ENCODE peak calls at places on chromosomes 1 and 21, in six cellular contexts. Z is neural progenitor cell, S is uterus, T is AG09309, I is RWPE1, P is epithelial cell of proximal tubule. G is an unnamed sample.
A peak's percentile ranks its signal among the peaks of the same experiment; 100 is the strongest.

GRCh38 chr1:16112558-16113555 is 39.4 kb upstream of the FAM131C start:
- DNase-seq in I (no peak), S (no peak), T (no peak), P (no peak), Z (peak; percentile 62), G (no peak)

GRCh38 chr1:15735304-15736034 is 589 bp upstream of the SLC25A34 start:
- DNase-seq in S (no peak), P (no peak), T (no peak), I (no peak), Z (no peak), G (peak; percentile 31)

GRCh38 chr1:113891631-113892220 is 4.3 kb upstream of the BCL2L15 start:
- DNase-seq in P (no peak), T (no peak), I (no peak), Z (no peak), S (no peak), G (no peak)

GRCh38 chr1:87787551-87787950 is 458.9 kb downstream of the LMO4 start:
- DNase-seq in T (no peak), Z (no peak), I (no peak), S (no peak), P (peak; percentile 74), G (no peak)

GRCh38 chr1:29259802-29260441 is 23.6 kb downstream of the PTPRU start:
- DNase-seq in P (no peak), T (no peak), I (peak; percentile 73), S (peak; percentile 43), Z (peak; percentile 82), G (peak; percentile 52)

GRCh38 chr1:96329121-96329520 is 392.5 kb upstream of the PTBP2 start:
- DNase-seq in T (no peak), S (no peak), I (no peak), Z (no peak), P (no peak), G (no peak)

GRCh38 chr1:9844106-9844505 is 20.3 kb upstream of the CLSTN1 start:
- DNase-seq in P (no peak), Z (no peak), T (no peak), I (no peak), S (no peak), G (no peak)

GRCh38 chr1:232428781-232429530 is 201.0 kb downstream of the SIPA1L2 start:
- DNase-seq in T (peak; percentile 42), I (no peak), Z (no peak), S (no peak), P (no peak), G (no peak)

GRCh38 chr1:235011599-235012435 is 116.8 kb downstream of the TOMM20 start:
- DNase-seq in T (peak; percentile 99), I (peak; percentile 92), P (peak; percentile 94), Z (no peak), S (peak; percentile 80), G (peak; percentile 99)

GRCh38 chr1:201362906-201363305 is 14.6 kb downstream of the TNNT2 start:
- DNase-seq in Z (no peak), P (no peak), S (no peak), T (no peak), I (no peak), G (no peak)

GRCh38 chr1:21666572-21667320 is 2.4 kb downstream of the RAP1GAP start:
- DNase-seq in T (no peak), P (no peak), S (peak; percentile 9), Z (no peak), I (no peak), G (peak; percentile 24)

GRCh38 chr1:111904478-111905218 is 84.8 kb downstream of the KCND3 start:
- DNase-seq in S (no peak), P (no peak), I (peak; percentile 4), T (no peak), Z (peak; percentile 85), G (no peak)

GRCh38 chr21:31354604-31355443 is 10.8 kb upstream of the TIAM1 start:
- DNase-seq in S (no peak), P (peak; percentile 92), I (peak; percentile 89), T (peak; percentile 41), Z (no peak), G (no peak)

GRCh38 chr1:56258395-56258794 is 321.0 kb downstream of the PLPP3 start:
- DNase-seq in T (no peak), Z (peak; percentile 4), S (no peak), I (no peak), P (no peak), G (no peak)

GRCh38 chr1:60132985-60133673 is 59.6 kb upstream of the C1orf87 start:
- DNase-seq in P (peak; percentile 65), I (no peak), Z (no peak), S (no peak), T (peak; percentile 93), G (no peak)

GRCh38 chr1:167060141-167061072 is 29.8 kb downstream of the GPA33 start:
- DNase-seq in S (no peak), T (no peak), P (no peak), I (no peak), Z (peak; percentile 45), G (no peak)
- TF ChIP-seq CTCF in S (no peak), T (peak; percentile 36), P (peak; percentile 58), I (no peak), Z (peak; percentile 35), G (no peak)

DNA sequence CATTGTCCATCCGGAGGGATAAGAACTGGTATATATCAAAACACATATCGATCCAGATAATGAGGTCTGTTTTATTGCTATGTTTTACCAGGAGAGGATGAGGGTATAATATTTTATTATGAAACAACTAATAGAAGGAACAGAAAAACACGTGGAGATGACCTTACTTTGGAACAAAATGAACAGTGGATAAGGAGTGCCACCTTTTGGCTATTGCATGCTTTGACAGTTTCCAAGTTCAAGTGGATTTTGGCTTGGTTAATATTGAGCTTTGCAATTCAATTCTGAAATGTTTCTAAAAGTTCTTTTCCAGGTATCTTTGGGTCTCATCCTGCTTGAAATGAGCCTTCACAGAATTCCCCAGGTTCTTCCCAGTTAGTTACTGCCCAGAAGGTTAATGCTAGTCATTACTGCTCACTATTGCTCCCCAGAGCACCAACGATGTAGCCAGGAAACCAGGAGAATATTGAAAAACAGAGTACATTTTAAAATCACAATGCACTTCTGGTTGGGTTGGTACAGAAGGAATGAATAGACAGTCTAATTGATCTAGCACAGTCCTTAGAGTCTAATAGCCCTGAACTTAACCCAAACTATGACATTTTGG is 45.5 kb downstream of the ZC3H11B start:
- DNase-seq in Z (peak; percentile 3), P (no peak), S (no peak), I (peak; percentile 32), T (no peak), G (no peak)
- TF ChIP-seq CTCF in Z (peak; percentile 44), P (peak; percentile 84), S (peak; percentile 53), I (peak; percentile 30), T (peak; percentile 75), G (peak; percentile 72)

GRCh38 chr1:100419072-100419471 is 66.8 kb downstream of the CDC14A start:
- DNase-seq in I (no peak), Z (no peak), T (no peak), P (no peak), S (no peak), G (no peak)
- TF ChIP-seq CTCF in I (no peak), Z (no peak), T (no peak), P (no peak), S (no peak), G (no peak)

GRCh38 chr1:84972377-84972987 is 24.4 kb downstream of the MCOLN2 start:
- DNase-seq in Z (no peak), I (no peak), T (no peak), P (no peak), S (no peak), G (no peak)

GRCh38 chr1:84969489-84970250 is 27.2 kb downstream of the MCOLN2 start:
- DNase-seq in I (no peak), P (no peak), Z (no peak), S (no peak), T (no peak), G (no peak)

GRCh38 chr1:84971957-84972356 is 25.0 kb downstream of the MCOLN2 start:
- DNase-seq in P (no peak), T (no peak), S (no peak), Z (no peak), I (no peak), G (no peak)

GRCh38 chr1:84975035-84975434 is 21.9 kb downstream of the MCOLN2 start:
- DNase-seq in P (no peak), S (no peak), Z (no peak), T (no peak), I (no peak), G (no peak)

DNA sequence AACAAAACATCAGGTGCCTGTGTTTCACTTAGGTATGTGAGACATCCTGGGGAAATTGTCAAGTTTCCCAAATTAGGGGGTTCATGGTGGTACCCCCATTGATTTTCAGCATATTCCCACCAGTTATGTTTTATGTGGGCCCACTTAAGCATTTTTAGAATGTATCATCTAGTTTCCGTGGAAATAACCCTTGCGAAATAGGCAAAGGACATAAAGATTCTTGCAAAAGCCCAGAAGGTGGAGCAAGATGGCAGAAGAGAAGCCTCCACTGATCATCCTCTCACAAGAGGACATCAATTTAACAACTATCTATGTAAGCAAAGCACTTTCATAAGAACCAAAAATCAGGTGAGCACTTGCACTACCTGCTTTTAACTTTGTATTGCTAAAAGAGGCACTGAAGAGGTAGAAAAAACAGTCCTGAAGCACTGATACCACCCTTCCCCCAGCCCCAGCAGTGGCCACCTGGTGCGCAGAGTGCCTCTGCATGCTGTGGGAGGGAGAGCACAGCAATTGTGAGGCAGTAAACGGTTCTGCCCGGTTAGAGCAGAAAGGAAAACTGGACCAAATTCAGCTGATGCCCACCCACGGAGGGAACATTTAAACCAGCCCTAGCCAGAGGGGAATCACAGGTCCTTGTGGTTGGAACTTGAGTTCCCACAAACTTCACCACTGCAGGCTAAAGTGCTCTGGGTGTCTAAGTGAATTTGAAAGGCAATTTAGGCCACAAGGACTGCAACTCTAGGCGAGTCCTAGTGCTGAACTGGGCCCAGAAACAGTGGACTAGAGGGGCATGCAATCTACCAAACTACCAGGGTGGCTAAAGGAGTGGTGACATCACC is 23.2 kb downstream of the MCOLN2 start:
- DNase-seq in S (no peak), Z (no peak), I (no peak), T (no peak), P (no peak), G (no peak)
- TF ChIP-seq CTCF in S (no peak), Z (no peak), I (no peak), T (no peak), P (no peak), G (no peak)